ENCODE peak calls at places on chromosomes 3 and 15, in eight cellular contexts. I is uterus, D is HCT116, Q is stomach, Z is tibial nerve, S is esophagus squamous epithelium, P is endothelial cell of umbilical vein, M is HepG2. J is an unnamed sample.

GRCh38 chr15:25501828-25502446 is 63.1 kb upstream of the UBE3A start:
- DNase-seq in M (peak; percentile 42), D (peak; percentile 27), S (no peak), P (peak; percentile 32), I (no peak), Q (no peak), Z (no peak), J (no peak)

GRCh38 chr15:64693134-64693533 is 82.3 kb downstream of the RBPMS2 start:
- DNase-seq in Q (peak; percentile 48), M (peak; percentile 78), Z (no peak), D (no peak), P (no peak), I (peak; percentile 58), S (no peak), J (no peak)

GRCh38 chr3:171791695-171792082 is 18.6 kb downstream of the PLD1 start:
- DNase-seq in M (peak; percentile 59), Q (no peak), I (no peak), Z (no peak), D (no peak), P (peak; percentile 98), S (no peak), J (no peak)

GRCh38 chr15:75694241-75695182 is 18.1 kb downstream of the CSPG4 start:
- DNase-seq in Z (peak; percentile 64), S (peak; percentile 15), Q (peak; percentile 67), M (peak; percentile 35), I (peak; percentile 90), D (no peak), P (peak; percentile 81), J (peak; percentile 71)

GRCh38 chr15:42151736-42152135 is 4.7 kb downstream of the PLA2G4F start:
- DNase-seq in Z (no peak), Q (no peak), I (no peak), M (no peak), D (no peak), S (no peak), P (peak; percentile 45), J (peak; percentile 70)

GRCh38 chr3:17891139-17891850 is 148.9 kb upstream of the TBC1D5 start:
- DNase-seq in S (no peak), Z (no peak), D (no peak), Q (no peak), I (no peak), P (no peak), M (no peak), J (no peak)

GRCh38 chr3:39166134-39166710 is 12.8 kb upstream of the CSRNP1 start:
- DNase-seq in M (no peak), S (no peak), D (no peak), P (peak; percentile 94), Q (no peak), I (peak; percentile 15), Z (no peak), J (no peak)

GRCh38 chr15:41416162-41416741 is 643 bp upstream of the RTF1 start:
- DNase-seq in Q (no peak), M (no peak), D (no peak), P (no peak), I (no peak), Z (no peak), S (no peak), J (no peak)

GRCh38 chr3:105108823-105109222 is 257.9 kb upstream of the ALCAM start:
- DNase-seq in Z (no peak), S (no peak), M (no peak), D (no peak), Q (no peak), I (no peak), P (peak; percentile 40), J (no peak)

GRCh38 chr3:184576457-184577240 is 15.1 kb downstream of the EPHB3 start:
- DNase-seq in M (no peak), D (no peak), Z (no peak), P (no peak), S (no peak), I (no peak), Q (no peak), J (no peak)

GRCh38 chr3:133885241-133885711 is 10.4 kb downstream of the RAB6B start:
- DNase-seq in D (no peak), S (no peak), P (no peak), Q (no peak), I (no peak), Z (no peak), M (no peak), J (peak; percentile 53)

GRCh38 chr3:116842254-116842957 is 132.8 kb downstream of the TUSC7 start:
- DNase-seq in M (no peak), P (no peak), Q (no peak), Z (no peak), D (no peak), S (no peak), I (no peak), J (no peak)

GRCh38 chr3:14456794-14457193 is 54.4 kb downstream of the SLC6A6 start:
- DNase-seq in I (no peak), S (no peak), Q (no peak), M (no peak), D (no peak), Z (no peak), P (no peak), J (no peak)

GRCh38 chr15:42056934-42057743 is 36.3 kb upstream of the PLA2G4E start:
- DNase-seq in M (peak; percentile 80), Q (peak; percentile 84), S (no peak), I (no peak), Z (no peak), P (peak; percentile 84), D (peak; percentile 95), J (peak; percentile 84)

GRCh38 chr15:65326844-65327243 is 22.4 kb downstream of the RNU5B-1 start:
- DNase-seq in I (no peak), Z (no peak), D (no peak), Q (no peak), M (no peak), P (no peak), S (no peak), J (no peak)

GRCh38 chr15:39874890-39875549 is 45.0 kb downstream of the GPR176 start:
- DNase-seq in Z (no peak), P (peak; percentile 67), I (no peak), M (peak; percentile 17), S (no peak), D (peak; percentile 24), Q (peak; percentile 36), J (no peak)

GRCh38 chr15:35545825-35546580 is at the start of gene DPH6:
- DNase-seq in P (peak; percentile 91), S (no peak), Q (peak; percentile 81), M (peak; percentile 67), D (peak; percentile 54), Z (peak; percentile 67), I (peak; percentile 81), J (peak; percentile 64)
- TF ChIP-seq POLR2A in P (peak; percentile 81), S (peak; percentile 25), Q (no peak), M (peak; percentile 86), D (peak; percentile 71), Z (peak; percentile 74), I (no peak), J (no peak)

GRCh38 chr3:12835005-12835665 is 6.2 kb downstream of the RPL32 start:
- DNase-seq in M (no peak), I (no peak), S (no peak), Q (no peak), Z (no peak), D (no peak), P (no peak), J (no peak)
- TF ChIP-seq POLR2A in M (peak; percentile 5), I (no peak), S (no peak), Q (no peak), Z (no peak), D (no peak), P (no peak), J (no peak)

GRCh38 chr3:113019182-113020137 is 28.7 kb downstream of the GTPBP8 start:
- DNase-seq in Q (peak; percentile 89), D (peak; percentile 82), P (peak; percentile 91), M (peak; percentile 81), Z (peak; percentile 79), I (peak; percentile 90), S (peak; percentile 30), J (peak; percentile 97)
- TF ChIP-seq POLR2A in Q (no peak), D (peak; percentile 74), P (peak; percentile 75), M (peak; percentile 80), Z (peak; percentile 61), I (no peak), S (no peak), J (no peak)

DNA sequence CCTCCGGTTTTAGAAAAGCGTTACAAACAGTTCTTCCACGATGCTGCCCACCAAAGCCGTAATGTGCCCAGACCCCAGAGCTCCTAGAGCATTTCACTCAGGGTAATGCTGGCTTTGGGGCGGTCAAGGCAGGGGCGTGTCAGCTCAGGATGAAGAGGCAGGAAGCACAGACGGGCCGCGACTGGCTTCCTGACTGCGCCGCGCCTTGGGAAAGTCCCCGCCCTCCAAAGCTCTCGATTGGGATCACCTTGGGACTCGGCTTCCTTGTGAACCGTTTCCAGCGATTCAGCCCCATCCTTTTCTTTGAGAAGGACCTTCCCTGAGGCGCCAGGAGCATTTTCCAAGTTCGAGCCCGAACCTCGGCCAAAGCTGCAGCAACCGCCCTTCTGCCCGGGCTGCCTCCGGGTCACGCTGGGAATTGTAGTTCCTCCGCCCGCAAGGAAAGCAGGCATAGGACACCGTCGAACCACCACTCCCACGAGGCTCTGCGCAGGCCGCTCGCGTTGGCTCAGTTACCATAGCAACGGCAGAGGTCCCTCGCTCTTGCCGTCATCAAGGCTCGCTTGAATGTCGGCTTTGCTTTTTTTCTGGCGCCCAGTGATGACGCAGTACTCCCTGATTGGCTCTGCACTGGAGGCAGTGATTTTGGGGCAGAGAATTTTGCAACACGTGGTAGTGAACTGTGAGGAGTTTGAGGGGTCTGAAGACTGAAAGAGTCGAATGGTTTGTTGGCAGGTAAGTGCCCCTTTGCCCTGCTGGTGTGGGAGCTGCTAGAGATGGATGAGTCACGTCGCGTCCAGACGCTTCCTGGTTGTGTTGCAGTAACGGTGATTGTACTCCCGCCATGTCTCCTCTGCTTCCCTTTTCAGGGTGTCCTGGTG is at the start of the genes CCDC191 and QTRT2:
- DNase-seq in Z (peak; percentile 98), D (peak; percentile 98), S (peak; percentile 91), I (peak; percentile 100), P (peak; percentile 99), Q (peak; percentile 99), M (peak; percentile 98), J (peak; percentile 100)
- TF ChIP-seq POLR2A in Z (peak; percentile 35), D (peak; percentile 54), S (no peak), I (no peak), P (peak; percentile 55), Q (no peak), M (peak; percentile 76), J (no peak)

GRCh38 chr3:42656680-42657610 is 3.4 kb downstream of the ZBTB47 start:
- DNase-seq in S (no peak), I (no peak), D (no peak), P (no peak), Z (no peak), M (no peak), Q (no peak), J (no peak)
- TF ChIP-seq POLR2A in S (no peak), I (no peak), D (no peak), P (no peak), Z (no peak), M (no peak), Q (no peak), J (no peak)

J was measured in lower leg skin.